ENCODE peak calls at places on chromosome 1, in five cellular contexts. M is transverse colon; C is stimulated activated CD4-positive, alpha-beta T cell treated with anti-CD3 and anti-CD28 coated beads, Interleukin-1b, Interleukin-23, amount 100 ng/mL, for 4 hours; G is stimulated activated CD8-positive, alpha-beta memory T cell treated with anti-CD3 and anti-CD28 coated beads, Interleukin-2, amount 100 ng/mL, for 1 hour; V is heart left ventricle. R is an unnamed sample.

GRCh38 chr1:71081697-71082080 is 854 bp upstream of the ZRANB2 start:
- DNase-seq in G (no peak), M (no peak), V (no peak), C (no peak), R (no peak)

GRCh38 chr1:35430762-35431161 is 126.4 kb downstream of the KIAA0319L start:
- DNase-seq in C (no peak), M (no peak), G (no peak), V (no peak), R (no peak)

GRCh38 chr1:20834780-20835179 is 47.7 kb upstream of the HP1BP3 start:
- DNase-seq in V (no peak), G (no peak), M (no peak), C (no peak), R (no peak)

GRCh38 chr1:13809461-13810159 is 109.6 kb downstream of the PRDM2 start:
- DNase-seq in G (no peak), M (no peak), C (no peak), V (no peak), R (no peak)

GRCh38 chr1:30905898-30906620 is 2.5 kb downstream of the SDC3 start:
- DNase-seq in V (no peak), G (no peak), C (no peak), M (no peak), R (no peak)

GRCh38 chr1:227941509-227942020 is 6.2 kb downstream of the WNT9A start:
- DNase-seq in M (no peak), G (no peak), V (no peak), C (no peak), R (no peak)

GRCh38 chr1:94634977-94635416 is 93.4 kb upstream of the F3 start:
- DNase-seq in M (no peak), G (no peak), V (no peak), C (no peak), R (no peak)

GRCh38 chr1:220093361-220094015 is 444 bp upstream of the IARS2 start:
- DNase-seq in G (no peak), M (no peak), C (no peak), V (no peak), R (no peak)

GRCh38 chr1:19413999-19414398 is 71.3 kb downstream of the CAPZB start:
- DNase-seq in G (no peak), C (no peak), M (no peak), V (no peak), R (no peak)

GRCh38 chr1:24643362-24644346 is 552 bp downstream of the SRRM1 start:
- DNase-seq in C (no peak), V (no peak), G (no peak), M (peak; percentile 44), R (no peak)

GRCh38 chr1:14713077-14713476 is 114.6 kb downstream of the KAZN start:
- DNase-seq in C (no peak), M (no peak), G (no peak), V (no peak), R (no peak)

GRCh38 chr1:77514871-77515776 is 167.3 kb downstream of the ZZZ3 start:
- DNase-seq in M (no peak), V (peak; percentile 31), G (no peak), C (no peak), R (peak; percentile 43)

R was measured in brain microvascular endothelial cell.